ENCODE peak calls at places on chromosomes 4 and X, in eight cellular contexts. M is stimulated activated CD4-positive, alpha-beta T cell treated with anti-CD3 and anti-CD28 coated beads, Interleukin-1b, Interleukin-23, amount 100 ng/mL, for 1 hour; E is ecto neural progenitor cell; Z is kidney glomerular epithelial cell; T is activated CD8-positive, alpha-beta memory T cell treated with anti-CD3 and anti-CD28 coated beads for 48 hours; F is H1; Q is frontal cortex; Y is NCI-H1092 treated with DMSO at 0.1 percent for 48 hours. A is an unnamed sample.

GRCh38 chr4:98260579-98261290 is 449 bp upstream of the RAP1GDS1 start:
- DNase-seq in M (peak), E (peak), Z (peak), T (peak), F (peak), Q (peak), Y (peak), A (peak)

GRCh38 chr4:16916719-16917337 is 18.4 kb upstream of the LDB2 start:
- DNase-seq in M (peak), E (peak), Z (no peak), T (peak), F (peak), Q (no peak), Y (peak), A (no peak)

GRCh38 chr4:10013722-10014121 is 7.6 kb downstream of the SLC2A9 start:
- DNase-seq in M (no peak), E (peak), Z (peak), T (no peak), F (peak), Q (no peak), Y (peak), A (no peak)

GRCh38 chr4:23631255-23631950 is 258.4 kb downstream of the PPARGC1A start:
- DNase-seq in M (no peak), E (no peak), Z (no peak), T (no peak), F (no peak), Q (no peak), Y (no peak), A (peak)

GRCh38 chrX:45187731-45188130 is 12.9 kb downstream of the DIPK2B start:
- DNase-seq in M (no peak), E (no peak), Z (no peak), T (no peak), F (no peak), Q (no peak), Y (peak), A (no peak)

GRCh38 chrX:110406822-110407221 is 48.2 kb downstream of the RTL9 start:
- DNase-seq in M (no peak), E (no peak), Z (no peak), T (no peak), F (no peak), Q (no peak), Y (no peak), A (no peak)

GRCh38 chrX:120316587-120317283 is 5.5 kb upstream of the TMEM255A start:
- DNase-seq in M (no peak), E (no peak), Z (peak), T (no peak), F (no peak), Q (no peak), Y (no peak), A (no peak)

GRCh38 chr4:154822775-154823174 is 41.7 kb downstream of the RBM46 start:
- DNase-seq in M (no peak), E (no peak), Z (no peak), T (no peak), F (no peak), Q (no peak), Y (no peak), A (no peak)

GRCh38 chrX:40018021-40018420 is 79.7 kb downstream of the BCOR start:
- DNase-seq in M (no peak), E (no peak), Z (no peak), T (no peak), F (no peak), Q (no peak), Y (no peak), A (no peak)

A was measured in upper lobe of left lung.